ENCODE peak calls at places on chromosomes 3 and 15, in ten cellular contexts. E, K, C, D, Z, Q, U, R, J and F are unnamed samples.

GRCh38 chr3:47022540-47023161 is 43.2 kb downstream of the NBEAL2 start:
- DNase-seq in E (no peak), K (no peak), C (no peak), D (no peak), Z (no peak), Q (peak; percentile 40), U (no peak), R (peak; percentile 12), J (no peak), F (no peak)

GRCh38 chr3:23648965-23649328 is 156.8 kb upstream of the UBE2E1 start:
- DNase-seq in E (no peak), K (no peak), C (no peak), D (no peak), Z (no peak), Q (no peak), U (no peak), R (no peak), J (no peak), F (no peak)

GRCh38 chr15:40301467-40302179 is 6.1 kb downstream of the PLCB2 start:
- DNase-seq in E (no peak), K (no peak), C (no peak), D (no peak), Z (no peak), Q (no peak), U (no peak), R (no peak), J (no peak), F (no peak)

GRCh38 chr3:167489571-167489970 is 15.7 kb upstream of the SERPINI2 start:
- DNase-seq in E (no peak), K (no peak), C (no peak), D (no peak), Z (no peak), Q (no peak), U (no peak), R (no peak), J (no peak), F (no peak)

GRCh38 chr3:9947025-9947995 is 4.9 kb downstream of the PRRT3 start:
- DNase-seq in E (no peak), K (peak; percentile 64), C (no peak), D (peak; percentile 71), Z (peak; percentile 69), Q (peak; percentile 36), U (peak; percentile 57), R (peak; percentile 26), J (peak; percentile 47), F (peak; percentile 58)

GRCh38 chr3:187497037-187497436 is 128.9 kb downstream of the RTP4 start:
- DNase-seq in E (no peak), K (no peak), C (no peak), D (no peak), Z (no peak), Q (no peak), U (no peak), R (no peak), J (no peak), F (no peak)

GRCh38 chr15:42973114-42973513 is 52.5 kb upstream of the TTBK2 start:
- DNase-seq in E (no peak), K (no peak), C (no peak), D (no peak), Z (no peak), Q (no peak), U (no peak), R (no peak), J (no peak), F (no peak)

GRCh38 chr15:40336129-40337122 is 4.3 kb downstream of the CCDC9B start:
- DNase-seq in E (no peak), K (no peak), C (no peak), D (no peak), Z (no peak), Q (no peak), U (no peak), R (no peak), J (no peak), F (no peak)

GRCh38 chr15:22240403-22240802 is 160.1 kb downstream of the OR4M2 start:
- DNase-seq in E (no peak), K (no peak), C (no peak), D (no peak), Z (no peak), Q (no peak), U (no peak), R (no peak), J (no peak), F (no peak)